ENCODE peak calls at places on chromosome 9, in six cellular contexts. One of them, this sample, is unnamed.

GRCh38 chr9:88387733-88388202 is 476 bp upstream of the SPIN1 start:
- DNase-seq in HepG2: peak
- DNase-seq in H1: no peak
- DNase-seq in K562: no peak
- DNase-seq in GM12892: peak
- DNase-seq in GM12878: no peak
- DNase-seq in this sample: no peak

GRCh38 chr9:123863164-123863855 is 66.6 kb downstream of the DENND1A start:
- DNase-seq in HepG2: no peak
- DNase-seq in H1: no peak
- DNase-seq in K562: no peak
- DNase-seq in GM12892: no peak
- DNase-seq in GM12878: no peak
- DNase-seq in this sample: no peak

GRCh38 chr9:101508203-101508602 is 25.4 kb upstream of the RNF20 start:
- DNase-seq in HepG2: no peak
- DNase-seq in H1: no peak
- DNase-seq in K562: no peak
- DNase-seq in GM12892: no peak
- DNase-seq in GM12878: no peak
- DNase-seq in this sample: no peak

GRCh38 chr9:117547321-117547720 is 132.5 kb upstream of the ASTN2 start:
- DNase-seq in HepG2: no peak
- DNase-seq in H1: no peak
- DNase-seq in K562: no peak
- DNase-seq in GM12892: no peak
- DNase-seq in GM12878: no peak
- DNase-seq in this sample: no peak

GRCh38 chr9:108842610-108843295 is 13.0 kb downstream of the ACTL7B start:
- DNase-seq in HepG2: no peak
- DNase-seq in H1: no peak
- DNase-seq in K562: no peak
- DNase-seq in GM12892: no peak
- DNase-seq in GM12878: no peak
- DNase-seq in this sample: no peak

GRCh38 chr9:126459126-126459525 is 132.5 kb downstream of the MVB12B start:
- DNase-seq in HepG2: no peak
- DNase-seq in H1: no peak
- DNase-seq in K562: no peak
- DNase-seq in GM12892: no peak
- DNase-seq in GM12878: no peak
- DNase-seq in this sample: no peak

GRCh38 chr9:129270903-129271431 is 92.9 kb upstream of the IER5L start:
- DNase-seq in HepG2: no peak
- DNase-seq in H1: no peak
- DNase-seq in K562: no peak
- DNase-seq in GM12892: no peak
- DNase-seq in GM12878: peak
- DNase-seq in this sample: no peak

GRCh38 chr9:110126457-110126856 is 81.5 kb downstream of the C9orf152 start:
- DNase-seq in HepG2: no peak
- DNase-seq in H1: no peak
- DNase-seq in K562: no peak
- DNase-seq in GM12892: no peak
- DNase-seq in GM12878: no peak
- DNase-seq in this sample: no peak

GRCh38 chr9:121720311-121720991 is 69.0 kb downstream of the DAB2IP start:
- DNase-seq in HepG2: no peak
- DNase-seq in H1: no peak
- DNase-seq in K562: no peak
- DNase-seq in GM12892: no peak
- DNase-seq in GM12878: no peak
- DNase-seq in this sample: no peak

GRCh38 chr9:135077497-135078200 is 9.8 kb upstream of the OLFM1 start:
- DNase-seq in HepG2: no peak
- DNase-seq in H1: peak
- DNase-seq in K562: peak
- DNase-seq in GM12892: no peak
- DNase-seq in GM12878: no peak
- DNase-seq in this sample: no peak

GRCh38 chr9:21871256-21871975 is 69.0 kb downstream of the MTAP start:
- DNase-seq in HepG2: no peak
- DNase-seq in H1: no peak
- DNase-seq in K562: no peak
- DNase-seq in GM12892: no peak
- DNase-seq in GM12878: no peak
- DNase-seq in this sample: no peak

GRCh38 chr9:110996436-110997224 is 41.6 kb downstream of the LPAR1 start:
- DNase-seq in HepG2: no peak
- DNase-seq in H1: no peak
- DNase-seq in K562: no peak
- DNase-seq in GM12892: no peak
- DNase-seq in GM12878: no peak
- DNase-seq in this sample: no peak

GRCh38 chr9:92278117-92278516 is 15.4 kb downstream of the IARS1 start:
- DNase-seq in HepG2: no peak
- DNase-seq in H1: no peak
- DNase-seq in K562: no peak
- DNase-seq in GM12892: no peak
- DNase-seq in GM12878: no peak
- DNase-seq in this sample: no peak

GRCh38 chr9:136267261-136268111 is 21.9 kb upstream of the QSOX2 start:
- DNase-seq in HepG2: peak
- DNase-seq in H1: peak
- DNase-seq in K562: peak
- DNase-seq in GM12892: peak
- DNase-seq in GM12878: no peak
- DNase-seq in this sample: peak

GRCh38 chr9:77999231-77999631 is 32.4 kb downstream of the GNAQ start:
- DNase-seq in HepG2: no peak
- DNase-seq in H1: no peak
- DNase-seq in K562: no peak
- DNase-seq in GM12892: no peak
- DNase-seq in GM12878: no peak
- DNase-seq in this sample: no peak

GRCh38 chr9:136722969-136723356 is 10.6 kb downstream of the DIPK1B start:
- DNase-seq in HepG2: no peak
- DNase-seq in H1: no peak
- DNase-seq in K562: no peak
- DNase-seq in GM12892: no peak
- DNase-seq in GM12878: no peak
- DNase-seq in this sample: no peak

GRCh38 chr9:93711002-93711401 is 134.6 kb downstream of the PHF2 start:
- DNase-seq in HepG2: no peak
- DNase-seq in H1: no peak
- DNase-seq in K562: no peak
- DNase-seq in GM12892: no peak
- DNase-seq in GM12878: no peak
- DNase-seq in this sample: no peak

GRCh38 chr9:93710370-93710723 is 134.0 kb downstream of the PHF2 start:
- DNase-seq in HepG2: no peak
- DNase-seq in H1: no peak
- DNase-seq in K562: no peak
- DNase-seq in GM12892: no peak
- DNase-seq in GM12878: no peak
- DNase-seq in this sample: no peak

GRCh38 chr9:93709600-93710369 is 133.4 kb downstream of the PHF2 start:
- DNase-seq in HepG2: no peak
- DNase-seq in H1: no peak
- DNase-seq in K562: no peak
- DNase-seq in GM12892: no peak
- DNase-seq in GM12878: no peak
- DNase-seq in this sample: no peak

GRCh38 chr9:93708289-93708986 is 132.1 kb downstream of the PHF2 start:
- DNase-seq in HepG2: no peak
- DNase-seq in H1: no peak
- DNase-seq in K562: no peak
- DNase-seq in GM12892: no peak
- DNase-seq in GM12878: no peak
- DNase-seq in this sample: no peak

GRCh38 chr9:93708987-93709302 is 132.6 kb downstream of the PHF2 start:
- DNase-seq in HepG2: no peak
- DNase-seq in H1: no peak
- DNase-seq in K562: no peak
- DNase-seq in GM12892: no peak
- DNase-seq in GM12878: no peak
- DNase-seq in this sample: no peak
- TF ChIP-seq POLR2A in HepG2: no peak
- TF ChIP-seq POLR2A in H1: no peak
- TF ChIP-seq POLR2A in K562: no peak
- TF ChIP-seq POLR2A in GM12892: no peak
- TF ChIP-seq POLR2A in GM12878: no peak
- TF ChIP-seq POLR2A in this sample: no peak

GRCh38 chr9:26669641-26670040 is 223.0 kb downstream of the CAAP1 start:
- DNase-seq in HepG2: no peak
- DNase-seq in H1: no peak
- DNase-seq in K562: no peak
- DNase-seq in GM12892: no peak
- DNase-seq in GM12878: no peak
- DNase-seq in this sample: peak

GRCh38 chr9:26673276-26673675 is 219.3 kb downstream of the CAAP1 start:
- DNase-seq in HepG2: no peak
- DNase-seq in H1: no peak
- DNase-seq in K562: no peak
- DNase-seq in GM12892: no peak
- DNase-seq in GM12878: no peak
- DNase-seq in this sample: no peak

GRCh38 chr9:26665676-26666075 is 226.9 kb downstream of the CAAP1 start:
- DNase-seq in HepG2: no peak
- DNase-seq in H1: no peak
- DNase-seq in K562: no peak
- DNase-seq in GM12892: no peak
- DNase-seq in GM12878: no peak
- DNase-seq in this sample: no peak

GRCh38 chr9:26667882-26668281 is 224.7 kb downstream of the CAAP1 start:
- DNase-seq in HepG2: no peak
- DNase-seq in H1: no peak
- DNase-seq in K562: no peak
- DNase-seq in GM12892: no peak
- DNase-seq in GM12878: no peak
- DNase-seq in this sample: no peak

DNA sequence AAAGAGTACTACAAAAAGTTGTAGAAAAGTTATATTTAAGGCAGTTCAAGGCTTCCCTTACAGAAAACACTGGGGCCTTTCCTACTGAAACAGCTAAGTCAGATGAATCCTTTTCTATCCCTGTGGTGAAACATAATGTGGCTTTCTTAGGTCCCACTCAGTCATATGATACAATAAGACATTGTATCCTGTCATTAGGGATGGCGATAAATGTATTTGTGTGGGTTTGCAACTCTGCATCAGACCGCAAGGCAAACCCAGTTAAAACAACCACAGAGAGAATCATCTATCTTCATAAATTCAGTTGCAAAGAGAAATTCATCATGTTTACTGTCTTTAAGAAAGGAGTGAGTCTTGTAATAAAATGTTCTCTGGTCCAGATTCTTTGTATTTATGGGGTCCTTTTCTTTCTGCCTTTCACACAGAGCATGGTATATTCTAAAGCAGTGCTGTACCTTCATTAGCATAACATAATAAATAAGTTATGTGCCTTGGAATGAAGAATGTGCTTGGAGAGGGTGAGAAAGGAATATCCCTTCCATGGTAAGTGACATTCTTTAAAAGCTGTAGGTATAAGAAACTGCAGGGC is 222.5 kb downstream of the CAAP1 start:
- DNase-seq in HepG2: no peak
- DNase-seq in H1: no peak
- DNase-seq in K562: no peak
- DNase-seq in GM12892: no peak
- DNase-seq in GM12878: no peak
- DNase-seq in this sample: no peak
- TF ChIP-seq TAF1 in HepG2: no peak
- TF ChIP-seq TAF1 in H1: no peak
- TF ChIP-seq TAF1 in K562: no peak
- TF ChIP-seq TAF1 in GM12892: no peak
- TF ChIP-seq TAF1 in GM12878: no peak
- TF ChIP-seq TAF1 in this sample: no peak

GRCh38 chr9:90946981-90947380 is 145.4 kb downstream of the SYK start:
- DNase-seq in HepG2: no peak
- DNase-seq in H1: no peak
- DNase-seq in K562: no peak
- DNase-seq in GM12892: no peak
- DNase-seq in GM12878: no peak
- DNase-seq in this sample: no peak
- TF ChIP-seq POLR2A in HepG2: no peak
- TF ChIP-seq POLR2A in H1: no peak
- TF ChIP-seq POLR2A in K562: no peak
- TF ChIP-seq POLR2A in GM12892: no peak
- TF ChIP-seq POLR2A in GM12878: no peak
- TF ChIP-seq POLR2A in this sample: no peak

GRCh38 chr9:114503522-114504340 is 1.5 kb downstream of the WHRN start:
- DNase-seq in HepG2: no peak
- DNase-seq in H1: no peak
- DNase-seq in K562: no peak
- DNase-seq in GM12892: no peak
- DNase-seq in GM12878: no peak
- DNase-seq in this sample: no peak

GRCh38 chr9:114503009-114503408 is 2.3 kb downstream of the WHRN start:
- DNase-seq in HepG2: no peak
- DNase-seq in H1: no peak
- DNase-seq in K562: no peak
- DNase-seq in GM12892: no peak
- DNase-seq in GM12878: no peak
- DNase-seq in this sample: no peak

GRCh38 chr9:114505187-114506081 is at the start of gene WHRN:
- DNase-seq in HepG2: peak
- DNase-seq in H1: peak
- DNase-seq in K562: peak
- DNase-seq in GM12892: peak
- DNase-seq in GM12878: no peak
- DNase-seq in this sample: peak

GRCh38 chr9:114506082-114506390 is 763 bp upstream of the WHRN start:
- DNase-seq in HepG2: no peak
- DNase-seq in H1: no peak
- DNase-seq in K562: no peak
- DNase-seq in GM12892: no peak
- DNase-seq in GM12878: no peak
- DNase-seq in this sample: no peak

DNA sequence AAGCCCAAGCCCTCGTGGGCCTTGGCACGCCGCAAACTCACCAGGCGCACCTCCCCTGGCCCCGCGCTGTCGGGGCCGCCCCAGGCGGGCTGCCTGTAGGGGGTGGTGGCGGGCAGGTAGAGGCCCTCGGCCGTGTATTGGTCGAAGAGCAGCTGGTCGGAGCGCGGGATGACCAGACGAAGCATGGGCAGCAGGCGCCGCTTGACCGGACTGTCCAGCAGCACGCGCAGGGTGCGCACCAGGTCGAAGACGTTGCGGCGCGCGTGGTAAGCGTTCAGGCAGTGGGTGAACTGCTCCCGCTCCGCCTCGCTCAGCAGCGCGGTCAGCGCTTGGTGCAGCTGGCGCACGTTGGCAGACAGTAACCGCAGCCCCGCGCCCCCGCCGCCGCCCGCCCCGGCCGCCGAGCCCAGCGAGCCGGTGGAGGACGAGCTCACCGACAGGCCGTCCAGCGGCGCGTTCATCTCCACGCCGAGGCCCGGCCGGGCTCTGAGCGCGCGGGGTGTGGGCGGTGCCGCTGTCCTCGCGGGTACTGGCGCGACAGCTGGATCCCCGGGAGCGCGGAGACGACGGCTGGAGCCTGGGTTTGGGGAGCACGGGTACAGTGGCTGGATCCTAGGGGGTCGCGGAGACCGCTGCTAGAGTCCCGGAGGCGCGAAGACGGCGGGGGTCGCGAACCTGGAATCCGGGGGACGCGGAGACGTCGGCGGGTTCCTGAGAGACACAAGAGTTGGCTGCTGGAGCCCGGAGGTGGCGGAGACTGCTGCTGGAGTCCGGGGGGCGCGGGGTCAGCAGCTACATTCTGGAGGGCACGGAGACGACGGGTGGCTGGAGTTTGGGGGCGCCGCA is 709 bp downstream of the WHRN start:
- DNase-seq in HepG2: no peak
- DNase-seq in H1: peak
- DNase-seq in K562: peak
- DNase-seq in GM12892: no peak
- DNase-seq in GM12878: no peak
- DNase-seq in this sample: peak
- TF ChIP-seq TAF1 in HepG2: no peak
- TF ChIP-seq TAF1 in H1: no peak
- TF ChIP-seq TAF1 in K562: no peak
- TF ChIP-seq TAF1 in GM12892: no peak
- TF ChIP-seq TAF1 in GM12878: no peak
- TF ChIP-seq TAF1 in this sample: no peak